ENCODE peak calls at places on chromosomes 5 and 9, in nine cellular contexts. G, A, Z, I, J, U, Y, E and B are unnamed samples.

GRCh38 chr5:44387391-44387790 is 1.8 kb downstream of the FGF10 start:
- DNase-seq in G (no peak), A (no peak), Z (peak), I (no peak), J (peak), U (no peak), Y (no peak), E (no peak), B (no peak)

GRCh38 chr9:3675964-3676363 is 150.2 kb upstream of the RFX3 start:
- DNase-seq in G (no peak), A (no peak), Z (no peak), I (no peak), J (no peak), U (no peak), Y (no peak), E (no peak), B (no peak)

GRCh38 chr9:38025166-38025565 is 43.9 kb downstream of the SHB start:
- DNase-seq in G (no peak), A (no peak), Z (no peak), I (no peak), J (no peak), U (no peak), Y (no peak), E (no peak), B (peak)

GRCh38 chr5:148844433-148845279 is 18.2 kb downstream of the ADRB2 start:
- DNase-seq in G (no peak), A (no peak), Z (no peak), I (no peak), J (no peak), U (no peak), Y (peak), E (no peak), B (no peak)

GRCh38 chr5:74290634-74291033 is 349.9 kb downstream of the ENC1 start:
- DNase-seq in G (no peak), A (no peak), Z (no peak), I (no peak), J (no peak), U (no peak), Y (no peak), E (no peak), B (no peak)

GRCh38 chr9:133990366-133991210 is 1.5 kb downstream of the VAV2 start:
- DNase-seq in G (no peak), A (peak), Z (peak), I (peak), J (peak), U (peak), Y (peak), E (peak), B (peak)

GRCh38 chr5:176491056-176491646 is 43.0 kb downstream of the FAF2 start:
- DNase-seq in G (no peak), A (no peak), Z (no peak), I (no peak), J (no peak), U (no peak), Y (peak), E (no peak), B (no peak)

GRCh38 chr5:57435701-57436134 is 46.9 kb downstream of the ACTBL2 start:
- DNase-seq in G (no peak), A (peak), Z (no peak), I (no peak), J (no peak), U (peak), Y (peak), E (no peak), B (no peak)

GRCh38 chr9:6467006-6467625 is 54.1 kb downstream of the UHRF2 start:
- DNase-seq in G (no peak), A (no peak), Z (no peak), I (no peak), J (no peak), U (no peak), Y (no peak), E (no peak), B (no peak)

GRCh38 chr9:112112519-112112918 is 62.6 kb downstream of the SUSD1 start:
- DNase-seq in G (no peak), A (peak), Z (no peak), I (no peak), J (no peak), U (peak), Y (peak), E (no peak), B (no peak)

GRCh38 chr9:69028754-69029153 is 6.8 kb upstream of the FXN start:
- DNase-seq in G (no peak), A (no peak), Z (no peak), I (no peak), J (no peak), U (no peak), Y (peak), E (no peak), B (no peak)

GRCh38 chr5:106974256-106974655 is 696.5 kb downstream of the EFNA5 start:
- DNase-seq in G (no peak), A (no peak), Z (peak), I (no peak), J (no peak), U (no peak), Y (no peak), E (no peak), B (no peak)

GRCh38 chr9:113808391-113809191 is 67.5 kb upstream of the ZNF618 start:
- DNase-seq in G (no peak), A (no peak), Z (no peak), I (no peak), J (no peak), U (peak), Y (peak), E (no peak), B (no peak)

GRCh38 chr9:115883467-115884329 is 269.9 kb upstream of the PAPPA start:
- DNase-seq in G (peak), A (peak), Z (peak), I (peak), J (peak), U (no peak), Y (peak), E (peak), B (peak)

GRCh38 chr9:134888603-134889195 is 8.1 kb downstream of the FCN2 start:
- DNase-seq in G (no peak), A (no peak), Z (no peak), I (no peak), J (no peak), U (no peak), Y (no peak), E (no peak), B (no peak)

GRCh38 chr5:180069589-180070247 is 1.8 kb downstream of the RNF130 start:
- DNase-seq in G (no peak), A (no peak), Z (no peak), I (no peak), J (peak), U (no peak), Y (peak), E (no peak), B (no peak)

GRCh38 chr5:172129174-172129764 is 58.8 kb downstream of the STK10 start:
- DNase-seq in G (no peak), A (no peak), Z (no peak), I (no peak), J (no peak), U (no peak), Y (no peak), E (no peak), B (no peak)

GRCh38 chr9:71683598-71684235 is 84.6 kb downstream of the CEMIP2 start:
- DNase-seq in G (no peak), A (no peak), Z (peak), I (peak), J (peak), U (no peak), Y (peak), E (no peak), B (no peak)

GRCh38 chr9:16559418-16560188 is 310.9 kb downstream of the BNC2 start:
- DNase-seq in G (peak), A (no peak), Z (no peak), I (no peak), J (no peak), U (no peak), Y (no peak), E (no peak), B (no peak)

GRCh38 chr9:85515021-85515420 is 226.7 kb downstream of the AGTPBP1 start:
- DNase-seq in G (no peak), A (no peak), Z (no peak), I (no peak), J (no peak), U (no peak), Y (no peak), E (no peak), B (no peak)

GRCh38 chr9:124284237-124284831 is 26.6 kb downstream of the NEK6 start:
- DNase-seq in G (no peak), A (no peak), Z (no peak), I (no peak), J (no peak), U (no peak), Y (peak), E (no peak), B (no peak)

GRCh38 chr9:77897292-77897691 is 134.3 kb downstream of the GNAQ start:
- DNase-seq in G (peak), A (no peak), Z (no peak), I (peak), J (peak), U (no peak), Y (peak), E (no peak), B (no peak)

GRCh38 chr9:90053027-90053426 is 448.2 kb downstream of the GADD45G start:
- DNase-seq in G (peak), A (no peak), Z (no peak), I (peak), J (no peak), U (no peak), Y (no peak), E (no peak), B (no peak)

GRCh38 chr5:134247825-134248224 is 22.0 kb upstream of the PPP2CA start:
- DNase-seq in G (no peak), A (no peak), Z (no peak), I (peak), J (peak), U (no peak), Y (no peak), E (no peak), B (no peak)

GRCh38 chr5:138449501-138450239 is 10.8 kb downstream of the REEP2 start:
- DNase-seq in G (peak), A (peak), Z (peak), I (peak), J (peak), U (peak), Y (peak), E (peak), B (peak)

GRCh38 chr9:109286981-109287380 is 33.9 kb downstream of the EPB41L4B start:
- DNase-seq in G (no peak), A (no peak), Z (peak), I (no peak), J (no peak), U (peak), Y (peak), E (no peak), B (no peak)

GRCh38 chr5:126438871-126439270 is 15.7 kb downstream of the GRAMD2B start:
- DNase-seq in G (no peak), A (no peak), Z (no peak), I (no peak), J (no peak), U (no peak), Y (peak), E (no peak), B (no peak)

GRCh38 chr9:77099388-77099787 is 77.9 kb upstream of the VPS13A start:
- DNase-seq in G (no peak), A (no peak), Z (no peak), I (no peak), J (no peak), U (no peak), Y (no peak), E (no peak), B (no peak)

GRCh38 chr9:36928670-36929349 is 105.3 kb downstream of the PAX5 start:
- DNase-seq in G (peak), A (peak), Z (no peak), I (no peak), J (no peak), U (peak), Y (peak), E (no peak), B (no peak)

GRCh38 chr5:131164931-131165727 is at the start of gene HINT1:
- DNase-seq in G (peak), A (peak), Z (peak), I (peak), J (peak), U (peak), Y (peak), E (peak), B (peak)
- TF ChIP-seq CTCF in G (peak), A (peak), Z (peak), I (no peak), J (peak), U (no peak), Y (peak), E (peak), B (no peak)

GRCh38 chr9:127943011-127943662 is 5.5 kb upstream of the DPM2 start:
- DNase-seq in G (no peak), A (no peak), Z (no peak), I (no peak), J (no peak), U (no peak), Y (no peak), E (no peak), B (no peak)
- TF ChIP-seq CTCF in G (no peak), A (no peak), Z (no peak), I (no peak), J (no peak), U (no peak), Y (no peak), E (no peak), B (no peak)

GRCh38 chr9:35813434-35814105 is 1.3 kb downstream of the HINT2 start:
- DNase-seq in G (peak), A (no peak), Z (no peak), I (peak), J (peak), U (no peak), Y (peak), E (no peak), B (no peak)
- TF ChIP-seq CTCF in G (peak), A (peak), Z (peak), I (peak), J (peak), U (peak), Y (peak), E (peak), B (peak)

GRCh38 chr5:585556-585955 is 26.6 kb upstream of the CEP72 start:
- DNase-seq in G (no peak), A (no peak), Z (no peak), I (no peak), J (no peak), U (no peak), Y (no peak), E (no peak), B (no peak)

GRCh38 chr5:588406-588995 is 23.6 kb upstream of the CEP72 start:
- DNase-seq in G (no peak), A (no peak), Z (no peak), I (no peak), J (no peak), U (no peak), Y (no peak), E (no peak), B (no peak)

GRCh38 chr5:587403-587802 is 24.7 kb upstream of the CEP72 start:
- DNase-seq in G (no peak), A (no peak), Z (no peak), I (no peak), J (no peak), U (no peak), Y (no peak), E (no peak), B (no peak)

GRCh38 chr5:585962-586628 is 26.0 kb upstream of the CEP72 start:
- DNase-seq in G (no peak), A (no peak), Z (no peak), I (no peak), J (no peak), U (no peak), Y (no peak), E (no peak), B (no peak)

DNA sequence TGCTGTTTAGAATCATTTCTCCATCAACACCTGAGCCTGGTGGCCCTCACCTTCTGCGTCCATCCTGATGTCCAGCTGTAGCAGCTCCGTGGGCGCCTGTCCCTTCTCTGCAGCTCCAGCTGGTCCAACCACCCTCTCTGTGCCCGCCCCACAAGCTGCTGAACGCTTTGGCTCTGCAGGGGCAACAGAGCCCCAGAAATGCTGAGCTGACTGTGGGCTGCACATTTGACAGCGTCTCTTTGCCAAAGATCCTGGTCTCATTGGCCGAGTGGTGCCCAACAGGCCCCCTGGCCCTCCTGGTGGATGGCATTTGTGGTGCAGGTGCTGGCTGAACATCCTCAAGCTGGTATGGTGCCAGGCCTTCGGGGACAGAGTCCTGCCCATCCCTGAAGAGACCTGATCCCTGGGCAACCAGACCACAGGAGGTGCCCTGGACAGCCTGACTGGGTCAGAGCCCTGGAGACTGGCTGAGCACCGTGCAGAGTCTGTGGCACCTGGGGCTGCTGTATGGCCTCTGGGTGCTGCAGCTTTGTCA is 25.3 kb upstream of the CEP72 start:
- DNase-seq in G (no peak), A (peak), Z (no peak), I (no peak), J (no peak), U (no peak), Y (no peak), E (no peak), B (no peak)
- TF ChIP-seq CTCF in G (no peak), A (peak), Z (no peak), I (no peak), J (peak), U (no peak), Y (no peak), E (no peak), B (no peak)

GRCh38 chr5:108822211-108822947 is 74.7 kb downstream of the FER start:
- DNase-seq in G (no peak), A (no peak), Z (no peak), I (no peak), J (no peak), U (no peak), Y (no peak), E (no peak), B (no peak)
- TF ChIP-seq CTCF in G (no peak), A (no peak), Z (no peak), I (no peak), J (no peak), U (no peak), Y (no peak), E (no peak), B (no peak)

DNA sequence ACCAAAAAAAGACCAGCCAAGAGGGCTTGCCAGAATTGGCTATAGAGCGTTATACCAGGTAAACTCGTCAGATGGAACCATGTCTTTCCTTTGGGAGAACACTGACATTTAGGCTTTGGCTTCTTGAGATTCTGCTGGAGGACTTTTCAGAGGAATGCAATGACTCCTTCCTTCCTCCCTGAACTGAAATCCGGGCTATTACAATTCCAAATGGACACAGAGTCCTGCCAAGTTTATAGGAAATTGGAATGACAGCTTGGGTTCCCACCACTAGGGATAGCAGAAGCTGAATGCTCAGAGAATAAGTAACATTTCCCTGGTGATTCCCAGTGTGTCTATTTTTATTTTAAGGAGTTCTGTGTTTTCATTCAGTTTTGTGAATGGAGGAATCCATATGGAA is 143.0 kb downstream of the FGF1 start:
- DNase-seq in G (no peak), A (no peak), Z (no peak), I (no peak), J (no peak), U (no peak), Y (peak), E (no peak), B (no peak)
- TF ChIP-seq CTCF in G (no peak), A (no peak), Z (peak), I (no peak), J (no peak), U (no peak), Y (peak), E (no peak), B (no peak)

GRCh38 chr5:150485770-150486401 is 22.0 kb upstream of the NDST1 start:
- DNase-seq in G (peak), A (no peak), Z (peak), I (peak), J (peak), U (no peak), Y (peak), E (peak), B (peak)

GRCh38 chr5:150487199-150488061 is 20.5 kb upstream of the NDST1 start:
- DNase-seq in G (peak), A (no peak), Z (no peak), I (no peak), J (no peak), U (no peak), Y (no peak), E (no peak), B (no peak)

GRCh38 chr5:150484964-150485769 is 22.8 kb upstream of the NDST1 start:
- DNase-seq in G (no peak), A (no peak), Z (no peak), I (no peak), J (peak), U (no peak), Y (no peak), E (peak), B (peak)

GRCh38 chr5:150488519-150489357 is 19.2 kb upstream of the NDST1 start:
- DNase-seq in G (peak), A (peak), Z (no peak), I (no peak), J (no peak), U (peak), Y (peak), E (no peak), B (no peak)

DNA sequence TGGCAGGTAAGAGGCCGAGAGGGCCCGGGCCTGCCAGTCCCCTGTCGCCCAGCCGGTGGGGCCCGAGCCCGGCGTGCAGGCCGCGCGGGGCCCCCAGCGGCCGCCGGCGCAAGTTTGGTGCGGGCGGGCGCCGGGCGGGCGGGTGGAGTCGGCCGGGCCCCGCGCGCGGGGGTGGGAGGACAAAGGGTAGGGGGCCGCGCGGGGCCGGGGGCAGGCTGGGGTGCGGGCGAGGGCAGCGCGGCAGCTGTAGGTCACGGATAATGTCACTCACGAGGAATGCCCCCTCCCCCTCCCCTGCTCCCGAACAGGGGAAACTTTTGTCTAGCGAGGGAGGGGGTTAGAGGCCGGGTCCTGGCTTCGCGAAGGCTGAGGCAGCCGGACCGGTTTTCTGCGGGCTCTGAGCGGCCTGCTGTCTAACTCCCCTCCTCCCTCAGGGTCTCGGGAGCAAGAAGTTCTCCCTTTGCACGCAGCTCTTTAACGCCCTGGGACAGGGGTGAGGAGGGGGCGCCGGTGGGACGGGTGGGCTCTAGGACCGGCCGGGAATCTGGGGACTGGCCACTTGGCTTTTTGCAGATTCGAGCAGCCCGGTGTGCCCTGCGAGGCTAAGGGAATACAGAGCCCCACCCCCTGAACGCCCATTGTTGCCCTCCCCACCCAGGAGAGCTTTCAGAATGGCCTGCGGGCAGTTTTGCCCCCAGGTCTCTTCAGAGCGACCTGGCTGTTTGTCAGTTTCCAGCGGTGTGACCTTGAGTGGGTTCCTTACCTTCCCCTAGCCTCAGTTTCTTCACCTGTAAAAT is 21.3 kb upstream of the NDST1 start:
- DNase-seq in G (peak), A (peak), Z (peak), I (peak), J (peak), U (no peak), Y (peak), E (peak), B (peak)
- TF ChIP-seq CTCF in G (peak), A (no peak), Z (no peak), I (no peak), J (no peak), U (no peak), Y (no peak), E (no peak), B (no peak)